ENCODE peak calls at places on chromosome 10, in six cellular contexts. One of them, this sample, is unnamed.

GRCh38 chr10:126421745-126422144 is 33.5 kb upstream of the ADAM12 start:
- DNase-seq in stomach: no peak
- DNase-seq in A549: no peak
- DNase-seq in transverse colon: no peak
- DNase-seq in heart left ventricle: no peak
- DNase-seq in adrenal gland: no peak
- DNase-seq in this sample: no peak

GRCh38 chr10:97069026-97069425 is 116.7 kb downstream of the SLIT1 start:
- DNase-seq in heart left ventricle: no peak
- DNase-seq in stomach: no peak
- DNase-seq in A549: no peak
- DNase-seq in adrenal gland: no peak
- DNase-seq in transverse colon: no peak
- DNase-seq in this sample: no peak

GRCh38 chr10:66804911-66805310 is 120.9 kb upstream of the LRRTM3 start:
- DNase-seq in transverse colon: no peak
- DNase-seq in heart left ventricle: no peak
- DNase-seq in A549: no peak
- DNase-seq in stomach: no peak
- DNase-seq in adrenal gland: no peak
- DNase-seq in this sample: no peak

GRCh38 chr10:3803295-3803883 is 18.4 kb upstream of the KLF6 start:
- DNase-seq in heart left ventricle: no peak
- DNase-seq in stomach: no peak
- DNase-seq in adrenal gland: no peak
- DNase-seq in A549: no peak
- DNase-seq in transverse colon: no peak
- DNase-seq in this sample: no peak

GRCh38 chr10:117130862-117131389 is 7.1 kb downstream of the VAX1 start:
- DNase-seq in transverse colon: no peak
- DNase-seq in A549: no peak
- DNase-seq in stomach: no peak
- DNase-seq in heart left ventricle: no peak
- DNase-seq in adrenal gland: no peak
- DNase-seq in this sample: no peak

GRCh38 chr10:120145107-120145506 is 252.6 kb downstream of the SEC23IP start:
- DNase-seq in A549: no peak
- DNase-seq in stomach: no peak
- DNase-seq in heart left ventricle: no peak
- DNase-seq in adrenal gland: no peak
- DNase-seq in transverse colon: no peak
- DNase-seq in this sample: no peak

GRCh38 chr10:57955076-57955475 is 312.6 kb downstream of the IPMK start:
- DNase-seq in stomach: no peak
- DNase-seq in heart left ventricle: no peak
- DNase-seq in adrenal gland: no peak
- DNase-seq in A549: no peak
- DNase-seq in transverse colon: no peak
- DNase-seq in this sample: no peak

GRCh38 chr10:133219782-133220181 is 10.2 kb upstream of the UTF1 start:
- DNase-seq in transverse colon: no peak
- DNase-seq in heart left ventricle: no peak
- DNase-seq in stomach: no peak
- DNase-seq in A549: no peak
- DNase-seq in adrenal gland: no peak
- DNase-seq in this sample: no peak

GRCh38 chr10:62545667-62546066 is 171.5 kb downstream of the ZNF365 start:
- DNase-seq in transverse colon: no peak
- DNase-seq in heart left ventricle: peak; percentile 20
- DNase-seq in adrenal gland: peak; percentile 37
- DNase-seq in stomach: no peak
- DNase-seq in A549: no peak
- DNase-seq in this sample: no peak

GRCh38 chr10:101902032-101902799 is 58.6 kb upstream of the KCNIP2 start:
- DNase-seq in A549: no peak
- DNase-seq in transverse colon: no peak
- DNase-seq in stomach: no peak
- DNase-seq in adrenal gland: no peak
- DNase-seq in heart left ventricle: no peak
- DNase-seq in this sample: no peak

GRCh38 chr10:122494173-122494820 is 32.9 kb downstream of the HTRA1 start:
- DNase-seq in heart left ventricle: no peak
- DNase-seq in transverse colon: no peak
- DNase-seq in adrenal gland: no peak
- DNase-seq in A549: no peak
- DNase-seq in stomach: no peak
- DNase-seq in this sample: peak; percentile 34

GRCh38 chr10:119208553-119208940 is 1.2 kb downstream of the GRK5 start:
- DNase-seq in stomach: no peak
- DNase-seq in adrenal gland: no peak
- DNase-seq in transverse colon: no peak
- DNase-seq in A549: no peak
- DNase-seq in heart left ventricle: no peak
- DNase-seq in this sample: no peak

GRCh38 chr10:16947071-16947470 is 129.8 kb upstream of the RSU1 start:
- DNase-seq in heart left ventricle: no peak
- DNase-seq in A549: no peak
- DNase-seq in adrenal gland: no peak
- DNase-seq in stomach: no peak
- DNase-seq in transverse colon: no peak
- DNase-seq in this sample: no peak

GRCh38 chr10:69337312-69338132 is 59.2 kb downstream of the HK1 start:
- DNase-seq in heart left ventricle: peak; percentile 40
- DNase-seq in transverse colon: no peak
- DNase-seq in A549: no peak
- DNase-seq in adrenal gland: no peak
- DNase-seq in stomach: no peak
- DNase-seq in this sample: peak; percentile 97

GRCh38 chr10:421170-421569 is 268.3 kb downstream of the DIP2C start:
- DNase-seq in transverse colon: no peak
- DNase-seq in adrenal gland: no peak
- DNase-seq in A549: no peak
- DNase-seq in heart left ventricle: no peak
- DNase-seq in stomach: no peak
- DNase-seq in this sample: no peak

GRCh38 chr10:87845624-87846377 is 17.5 kb downstream of the KLLN start:
- DNase-seq in A549: peak; percentile 48
- DNase-seq in heart left ventricle: no peak
- DNase-seq in stomach: no peak
- DNase-seq in transverse colon: no peak
- DNase-seq in adrenal gland: no peak
- DNase-seq in this sample: no peak

GRCh38 chr10:78539247-78539766 is 505.6 kb downstream of the RPS24 start:
- DNase-seq in A549: no peak
- DNase-seq in stomach: no peak
- DNase-seq in heart left ventricle: no peak
- DNase-seq in transverse colon: no peak
- DNase-seq in adrenal gland: no peak
- DNase-seq in this sample: no peak

GRCh38 chr10:26318672-26319071 is 102.1 kb downstream of the GAD2 start:
- DNase-seq in adrenal gland: no peak
- DNase-seq in heart left ventricle: no peak
- DNase-seq in A549: no peak
- DNase-seq in transverse colon: no peak
- DNase-seq in stomach: peak; percentile 67
- DNase-seq in this sample: no peak

GRCh38 chr10:1107679-1108078 is 51.5 kb downstream of the WDR37 start:
- DNase-seq in adrenal gland: no peak
- DNase-seq in A549: no peak
- DNase-seq in stomach: peak; percentile 31
- DNase-seq in transverse colon: peak; percentile 53
- DNase-seq in heart left ventricle: no peak
- DNase-seq in this sample: no peak

GRCh38 chr10:70267161-70267933 is 16.5 kb downstream of the NPFFR1 start:
- DNase-seq in stomach: no peak
- DNase-seq in heart left ventricle: no peak
- DNase-seq in transverse colon: peak; percentile 30
- DNase-seq in A549: peak; percentile 73
- DNase-seq in adrenal gland: peak; percentile 66
- DNase-seq in this sample: no peak

GRCh38 chr10:31083765-31084184 is 52.1 kb upstream of the ZNF438 start:
- DNase-seq in transverse colon: peak; percentile 32
- DNase-seq in adrenal gland: peak; percentile 68
- DNase-seq in A549: peak; percentile 51
- DNase-seq in stomach: peak; percentile 32
- DNase-seq in heart left ventricle: peak; percentile 35
- DNase-seq in this sample: peak; percentile 52

GRCh38 chr10:44334621-44335184 is 50.2 kb downstream of the CXCL12 start:
- DNase-seq in stomach: no peak
- DNase-seq in A549: no peak
- DNase-seq in heart left ventricle: no peak
- DNase-seq in adrenal gland: no peak
- DNase-seq in transverse colon: no peak
- DNase-seq in this sample: no peak

GRCh38 chr10:125555743-125556142 is 127.2 kb downstream of the TEX36 start:
- DNase-seq in heart left ventricle: no peak
- DNase-seq in stomach: no peak
- DNase-seq in A549: no peak
- DNase-seq in transverse colon: no peak
- DNase-seq in adrenal gland: no peak
- DNase-seq in this sample: peak; percentile 66

GRCh38 chr10:74718208-74718607 is 108.2 kb upstream of the KAT6B start:
- DNase-seq in heart left ventricle: no peak
- DNase-seq in stomach: no peak
- DNase-seq in A549: no peak
- DNase-seq in adrenal gland: no peak
- DNase-seq in transverse colon: no peak
- DNase-seq in this sample: no peak

GRCh38 chr10:88642991-88643390 is 21.3 kb upstream of the LIPF start:
- DNase-seq in adrenal gland: no peak
- DNase-seq in heart left ventricle: no peak
- DNase-seq in transverse colon: no peak
- DNase-seq in stomach: no peak
- DNase-seq in A549: no peak
- DNase-seq in this sample: no peak

GRCh38 chr10:22605168-22605567 is 109.2 kb downstream of the PIP4K2A start:
- DNase-seq in transverse colon: no peak
- DNase-seq in A549: no peak
- DNase-seq in adrenal gland: no peak
- DNase-seq in heart left ventricle: no peak
- DNase-seq in stomach: no peak
- DNase-seq in this sample: no peak

GRCh38 chr10:63829573-63830149 is 308.5 kb downstream of the REEP3 start:
- DNase-seq in stomach: no peak
- DNase-seq in heart left ventricle: no peak
- DNase-seq in adrenal gland: no peak
- DNase-seq in transverse colon: no peak
- DNase-seq in A549: no peak
- DNase-seq in this sample: no peak

GRCh38 chr10:114043532-114044250 is at the start of gene ADRB1:
- DNase-seq in adrenal gland: peak; percentile 47
- DNase-seq in A549: peak; percentile 86
- DNase-seq in transverse colon: peak; percentile 77
- DNase-seq in heart left ventricle: peak; percentile 92
- DNase-seq in stomach: peak; percentile 87
- DNase-seq in this sample: peak; percentile 88
- TF ChIP-seq POLR2A in adrenal gland: no peak
- TF ChIP-seq POLR2A in A549: peak; percentile 55
- TF ChIP-seq POLR2A in transverse colon: peak; percentile 42
- TF ChIP-seq POLR2A in heart left ventricle: peak; percentile 89
- TF ChIP-seq POLR2A in stomach: no peak
- TF ChIP-seq POLR2A in this sample: no peak

DNA sequence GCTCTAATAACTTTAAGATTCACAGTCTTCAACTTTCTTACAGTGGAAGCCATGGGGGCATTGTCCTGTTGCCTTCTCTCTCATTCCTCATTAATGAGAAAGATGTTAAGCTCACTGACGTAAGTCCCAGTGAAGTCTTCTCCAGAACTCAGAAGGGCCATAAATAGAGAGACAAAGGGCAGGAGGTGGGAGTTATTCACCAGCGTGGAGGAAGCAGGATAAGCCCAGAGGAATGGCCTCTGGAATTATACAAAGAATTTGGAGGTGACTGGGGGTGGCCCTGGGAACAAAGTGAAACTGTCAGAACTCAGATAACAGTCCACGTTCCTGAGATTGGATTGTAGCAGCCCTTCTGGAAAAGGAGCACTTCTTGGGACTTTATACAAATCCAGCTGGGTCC is 52.4 kb downstream of the SORBS1 start:
- DNase-seq in stomach: no peak
- DNase-seq in transverse colon: no peak
- DNase-seq in heart left ventricle: peak; percentile 39
- DNase-seq in A549: no peak
- DNase-seq in adrenal gland: peak; percentile 29
- DNase-seq in this sample: no peak
- H3K4me1 ChIP-seq in stomach: peaks cover 49% of the 10 kb centered on the region
- H3K4me1 ChIP-seq in transverse colon: peaks cover 60% of the 10 kb centered on the region
- H3K4me1 ChIP-seq in heart left ventricle: peaks cover 46% of the 10 kb centered on the region
- H3K4me1 ChIP-seq in A549: no peaks in the 10 kb centered on the region
- H3K4me1 ChIP-seq in adrenal gland: peaks cover 15% of the 10 kb centered on the region
- H3K4me1 ChIP-seq in this sample: peaks cover 5% of the 10 kb centered on the region

DNA sequence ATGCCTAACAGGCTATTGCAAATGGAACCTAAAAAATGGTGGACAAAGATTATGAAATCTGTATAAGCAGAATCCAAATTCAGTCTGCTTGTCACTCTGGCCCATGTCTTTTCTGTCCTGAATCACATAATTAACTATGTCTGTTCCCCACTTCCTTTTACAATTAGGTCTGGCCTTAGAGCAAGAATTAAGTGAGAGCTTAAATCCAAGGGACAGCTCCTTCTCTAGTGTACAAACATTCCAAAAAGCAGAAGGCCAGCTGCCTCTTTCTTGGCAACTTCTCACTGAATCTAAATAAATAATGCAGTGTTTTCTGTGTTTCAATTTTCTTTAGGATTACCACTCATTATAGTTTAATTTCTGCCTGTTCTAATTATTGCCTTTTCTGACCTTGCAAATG is 39.3 kb upstream of the NEBL start:
- DNase-seq in adrenal gland: no peak
- DNase-seq in A549: no peak
- DNase-seq in transverse colon: no peak
- DNase-seq in heart left ventricle: no peak
- DNase-seq in stomach: no peak
- DNase-seq in this sample: no peak
- H3K9me3 ChIP-seq in adrenal gland: no peaks in the 10 kb centered on the region
- H3K9me3 ChIP-seq in A549: no peaks in the 10 kb centered on the region
- H3K9me3 ChIP-seq in transverse colon: no peaks in the 10 kb centered on the region
- H3K9me3 ChIP-seq in heart left ventricle: no peaks in the 10 kb centered on the region
- H3K9me3 ChIP-seq in stomach: no peaks in the 10 kb centered on the region
- H3K9me3 ChIP-seq in this sample: no peaks in the 10 kb centered on the region

GRCh38 chr10:72273410-72274212 is at the start of gene DDIT4:
- DNase-seq in A549: peak; percentile 99
- DNase-seq in transverse colon: peak; percentile 100
- DNase-seq in stomach: peak; percentile 100
- DNase-seq in heart left ventricle: peak; percentile 99
- DNase-seq in adrenal gland: peak; percentile 100
- DNase-seq in this sample: peak; percentile 100

GRCh38 chr10:72274213-72274729 is 547 bp downstream of the DDIT4 start:
- DNase-seq in A549: no peak
- DNase-seq in stomach: no peak
- DNase-seq in transverse colon: no peak
- DNase-seq in heart left ventricle: no peak
- DNase-seq in adrenal gland: peak; percentile 62
- DNase-seq in this sample: no peak

GRCh38 chr10:72274730-72275350 is 1.1 kb downstream of the DDIT4 start:
- DNase-seq in transverse colon: peak; percentile 85
- DNase-seq in adrenal gland: peak; percentile 84
- DNase-seq in heart left ventricle: peak; percentile 68
- DNase-seq in stomach: peak; percentile 78
- DNase-seq in A549: peak; percentile 67
- DNase-seq in this sample: peak; percentile 79

GRCh38 chr10:72270607-72271281 is 3.0 kb upstream of the DDIT4 start:
- DNase-seq in adrenal gland: no peak
- DNase-seq in transverse colon: no peak
- DNase-seq in heart left ventricle: no peak
- DNase-seq in stomach: no peak
- DNase-seq in A549: no peak
- DNase-seq in this sample: no peak

GRCh38 chr10:72272689-72273409 is 875 bp upstream of the DDIT4 start:
- DNase-seq in A549: peak; percentile 86
- DNase-seq in heart left ventricle: peak; percentile 90
- DNase-seq in stomach: peak; percentile 87
- DNase-seq in transverse colon: peak; percentile 90
- DNase-seq in adrenal gland: peak; percentile 94
- DNase-seq in this sample: peak; percentile 94
- TF ChIP-seq POLR2A in A549: peak; percentile 26
- TF ChIP-seq POLR2A in heart left ventricle: peak; percentile 36
- TF ChIP-seq POLR2A in stomach: no peak
- TF ChIP-seq POLR2A in transverse colon: no peak
- TF ChIP-seq POLR2A in adrenal gland: no peak
- TF ChIP-seq POLR2A in this sample: no peak

This sample was measured in thyroid gland.